ENCODE peak calls at places on chromosome 13, in six cellular contexts. C, B, S, Y, I and M are unnamed samples.

GRCh38 chr13:33640832-33641231 is 177.1 kb upstream of the RFC3 start:
- DNase-seq in S (no peak), I (peak; percentile 18), B (no peak), C (peak; percentile 36), Y (no peak), M (no peak)

GRCh38 chr13:105798541-105798940 is 736.9 kb downstream of the EFNB2 start:
- DNase-seq in C (no peak), B (no peak), S (no peak), Y (no peak), I (no peak), M (no peak)

GRCh38 chr13:104833221-104833620 is 1702.2 kb downstream of the EFNB2 start:
- DNase-seq in Y (no peak), S (no peak), B (no peak), I (no peak), C (no peak), M (no peak)

GRCh38 chr13:31204592-31204991 is 4.8 kb downstream of the B3GLCT start:
- DNase-seq in C (peak; percentile 58), B (no peak), I (peak; percentile 60), S (no peak), Y (no peak), M (peak; percentile 64)

GRCh38 chr13:41311607-41312500 is 787 bp downstream of the NAA16 start:
- DNase-seq in B (peak; percentile 49), C (peak; percentile 41), I (peak; percentile 43), S (no peak), Y (no peak), M (peak; percentile 33)

GRCh38 chr13:52371736-52372247 is 34.2 kb downstream of the THSD1 start:
- DNase-seq in I (peak; percentile 63), Y (no peak), S (no peak), B (no peak), C (peak; percentile 72), M (peak; percentile 68)

GRCh38 chr13:112775791-112776279 is 86.0 kb downstream of the ATP11A start:
- DNase-seq in Y (no peak), I (no peak), S (no peak), B (no peak), C (no peak), M (no peak)

GRCh38 chr13:19643652-19644051 is 10.2 kb downstream of the MPHOSPH8 start:
- DNase-seq in C (no peak), I (no peak), Y (no peak), S (no peak), B (no peak), M (no peak)

GRCh38 chr13:42653694-42654093 is 79.7 kb downstream of the TNFSF11 start:
- DNase-seq in B (no peak), S (no peak), I (no peak), C (no peak), Y (no peak), M (no peak)

DNA sequence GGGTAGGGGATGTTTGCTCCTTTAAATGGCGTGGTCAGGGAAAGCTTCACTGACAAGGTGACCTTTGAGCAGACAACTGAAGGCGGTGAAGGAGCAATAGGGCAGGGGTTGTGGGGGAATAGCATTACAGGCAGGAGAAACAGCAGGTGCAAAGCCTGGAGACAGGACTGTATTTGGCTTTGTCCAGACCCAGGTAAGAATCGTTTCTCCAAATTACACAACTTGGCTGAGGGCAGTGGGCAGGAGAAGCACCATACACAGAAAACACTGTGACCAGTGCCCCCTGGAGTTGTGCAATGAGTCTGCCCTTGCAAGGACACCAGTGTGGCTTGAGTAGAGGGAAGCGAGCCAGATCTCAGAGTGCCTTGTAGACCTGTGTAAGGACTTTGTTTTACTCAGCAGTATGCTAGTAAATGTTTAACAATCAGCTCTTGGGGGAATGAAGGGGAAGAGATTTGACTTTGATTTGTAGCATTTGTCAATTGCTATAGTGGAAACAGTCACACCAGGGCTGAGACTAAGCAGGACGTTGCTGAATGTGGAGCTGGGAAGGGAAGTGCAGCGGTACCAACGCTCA is 360.0 kb downstream of the DCT start:
- DNase-seq in C (no peak), B (no peak), S (no peak), Y (no peak), I (no peak), M (no peak)
- TF ChIP-seq CTCF in C (no peak), B (no peak), S (no peak), Y (no peak), I (no peak), M (no peak)

GRCh38 chr13:98507060-98507797 is 69.7 kb downstream of the STK24 start:
- DNase-seq in S (no peak), C (no peak), I (no peak), B (no peak), Y (no peak), M (no peak)
- H3K27ac ChIP-seq in S (no peak overlapping the region), C (peak overlapping the region; percentile 21), I (peak overlapping the region; percentile 67), B (no peak overlapping the region), Y (no peak overlapping the region), M (peak overlapping the region; percentile 83)

GRCh38 chr13:55199132-55199531 is 1941.6 kb upstream of the PRR20A start:
- DNase-seq in S (no peak), Y (no peak), C (no peak), I (no peak), B (no peak), M (no peak)
- TF ChIP-seq CTCF in S (no peak), Y (no peak), C (no peak), I (no peak), B (no peak), M (no peak)

DNA sequence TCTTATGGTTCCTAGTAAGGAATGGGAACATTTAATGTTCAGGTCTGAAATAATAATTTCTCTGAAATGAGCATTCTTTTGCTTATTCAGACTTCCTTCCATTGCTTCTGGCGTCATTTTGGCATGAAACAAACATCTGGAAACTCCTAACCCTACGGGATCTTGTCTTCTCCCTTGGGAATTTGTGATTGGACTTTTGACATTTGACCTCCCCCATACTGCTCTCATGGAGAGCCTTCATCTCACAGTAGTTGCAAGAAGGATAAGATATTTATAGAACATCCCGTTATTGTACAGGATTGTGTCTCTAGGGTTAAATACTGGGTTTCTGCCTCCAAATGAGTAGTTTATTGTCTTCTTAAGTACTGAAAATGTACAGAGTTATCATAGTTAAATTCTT is 366.9 kb downstream of the DLEU7 start:
- DNase-seq in C (no peak), B (no peak), I (no peak), Y (no peak), S (no peak), M (no peak)
- H3K27ac ChIP-seq in C (no peak overlapping the region), B (no peak overlapping the region), I (no peak overlapping the region), Y (no peak overlapping the region), S (no peak overlapping the region), M (no peak overlapping the region)

GRCh38 chr13:91185294-91185863 is 162.1 kb upstream of the MIR17HG start:
- DNase-seq in I (peak; percentile 0), B (no peak), Y (no peak), C (peak; percentile 5), S (no peak), M (peak; percentile 8)
- TF ChIP-seq CTCF in I (no peak), B (no peak), Y (no peak), C (peak; percentile 31), S (no peak), M (no peak)